ENCODE peak calls at places on chromosomes 16 and 17, in four cellular contexts. One of them, this sample, is unnamed.

GRCh38 chr17:44829558-44830358 is at the start of gene GJC1:
- DNase-seq in K562: peak
- DNase-seq in WTC11: peak
- DNase-seq in HepG2: no peak
- DNase-seq in this sample: peak

GRCh38 chr17:18968945-18969887 is 17.3 kb downstream of the SLC5A10 start:
- DNase-seq in WTC11: no peak
- DNase-seq in K562: peak
- DNase-seq in HepG2: no peak
- DNase-seq in this sample: no peak

GRCh38 chr17:39473310-39473709 is 12.0 kb downstream of the CDK12 start:
- DNase-seq in HepG2: no peak
- DNase-seq in WTC11: peak
- DNase-seq in K562: no peak
- DNase-seq in this sample: no peak

GRCh38 chr17:51818777-51819176 is 339.7 kb downstream of the CA10 start:
- DNase-seq in WTC11: no peak
- DNase-seq in HepG2: no peak
- DNase-seq in K562: no peak
- DNase-seq in this sample: no peak

GRCh38 chr17:74085434-74085833 is 118.0 kb upstream of the RPL38 start:
- DNase-seq in K562: peak
- DNase-seq in WTC11: peak
- DNase-seq in HepG2: no peak
- DNase-seq in this sample: peak

GRCh38 chr16:17273142-17273561 is 197.6 kb downstream of the XYLT1 start:
- DNase-seq in HepG2: peak
- DNase-seq in K562: peak
- DNase-seq in WTC11: no peak
- DNase-seq in this sample: no peak

GRCh38 chr17:39765766-39766165 is 28.0 kb downstream of the GRB7 start:
- DNase-seq in WTC11: no peak
- DNase-seq in K562: no peak
- DNase-seq in HepG2: no peak
- DNase-seq in this sample: no peak

GRCh38 chr17:27565874-27566672 is 64.9 kb upstream of the LGALS9 start:
- DNase-seq in K562: peak
- DNase-seq in HepG2: no peak
- DNase-seq in WTC11: no peak
- DNase-seq in this sample: no peak

GRCh38 chr16:48089053-48089792 is 66.6 kb downstream of the ABCC12 start:
- DNase-seq in K562: no peak
- DNase-seq in HepG2: no peak
- DNase-seq in WTC11: no peak
- DNase-seq in this sample: no peak

GRCh38 chr16:1871974-1872635 is at the start of gene MEIOB:
- DNase-seq in K562: peak
- DNase-seq in HepG2: no peak
- DNase-seq in WTC11: peak
- DNase-seq in this sample: no peak

GRCh38 chr17:42114118-42114517 is 1.6 kb upstream of the DHX58 start:
- DNase-seq in WTC11: no peak
- DNase-seq in K562: no peak
- DNase-seq in HepG2: no peak
- DNase-seq in this sample: no peak

GRCh38 chr17:74386397-74386796 is 19.1 kb downstream of the GPR142 start:
- DNase-seq in WTC11: no peak
- DNase-seq in HepG2: no peak
- DNase-seq in K562: no peak
- DNase-seq in this sample: no peak

GRCh38 chr17:27338536-27338985 is 44.6 kb downstream of the WSB1 start:
- DNase-seq in K562: no peak
- DNase-seq in HepG2: no peak
- DNase-seq in WTC11: no peak
- DNase-seq in this sample: no peak

GRCh38 chr16:85334718-85335583 is 222.7 kb upstream of the CIBAR2 start:
- DNase-seq in HepG2: peak
- DNase-seq in WTC11: peak
- DNase-seq in K562: peak
- DNase-seq in this sample: no peak

GRCh38 chr17:74119960-74120359 is 83.5 kb upstream of the RPL38 start:
- DNase-seq in HepG2: no peak
- DNase-seq in K562: no peak
- DNase-seq in WTC11: no peak
- DNase-seq in this sample: no peak

GRCh38 chr17:10021239-10021638 is 116.2 kb upstream of the RCVRN start:
- DNase-seq in WTC11: no peak
- DNase-seq in K562: no peak
- DNase-seq in HepG2: no peak
- DNase-seq in this sample: peak

GRCh38 chr17:55722742-55723487 is at the start of gene TMEM100:
- DNase-seq in WTC11: no peak
- DNase-seq in K562: peak
- DNase-seq in HepG2: no peak
- DNase-seq in this sample: peak

GRCh38 chr17:40069751-40070643 is 7.2 kb downstream of the THRA start:
- DNase-seq in WTC11: no peak
- DNase-seq in HepG2: no peak
- DNase-seq in K562: peak
- DNase-seq in this sample: no peak

GRCh38 chr17:82239926-82240505 is 11.2 kb downstream of the SLC16A3 start:
- DNase-seq in K562: no peak
- DNase-seq in WTC11: no peak
- DNase-seq in HepG2: peak
- DNase-seq in this sample: no peak

GRCh38 chr17:37405955-37406634 is 541 bp downstream of the ACACA start:
- DNase-seq in K562: no peak
- DNase-seq in WTC11: no peak
- DNase-seq in HepG2: no peak
- DNase-seq in this sample: no peak

GRCh38 chr17:70767102-70767701 is 597.9 kb downstream of the KCNJ2 start:
- DNase-seq in K562: peak
- DNase-seq in HepG2: peak
- DNase-seq in WTC11: no peak
- DNase-seq in this sample: peak

GRCh38 chr16:35431829-35432663 is 1972.6 kb downstream of the TP53TG3F start:
- DNase-seq in HepG2: no peak
- DNase-seq in WTC11: peak
- DNase-seq in K562: peak
- DNase-seq in this sample: peak

GRCh38 chr17:4206945-4207344 is 56.8 kb downstream of the ANKFY1 start:
- DNase-seq in HepG2: no peak
- DNase-seq in K562: peak
- DNase-seq in WTC11: no peak
- DNase-seq in this sample: no peak

GRCh38 chr17:7261377-7262191 is 694 bp downstream of the CLDN7 start:
- DNase-seq in HepG2: no peak
- DNase-seq in WTC11: peak
- DNase-seq in K562: no peak
- DNase-seq in this sample: no peak

GRCh38 chr16:88308441-88309173 is 74.2 kb upstream of the ZNF469 start:
- DNase-seq in K562: no peak
- DNase-seq in HepG2: no peak
- DNase-seq in WTC11: no peak
- DNase-seq in this sample: no peak
- TF ChIP-seq SP1 in K562: no peak
- TF ChIP-seq SP1 in HepG2: no peak
- TF ChIP-seq SP1 in WTC11: no peak
- TF ChIP-seq SP1 in this sample: no peak

DNA sequence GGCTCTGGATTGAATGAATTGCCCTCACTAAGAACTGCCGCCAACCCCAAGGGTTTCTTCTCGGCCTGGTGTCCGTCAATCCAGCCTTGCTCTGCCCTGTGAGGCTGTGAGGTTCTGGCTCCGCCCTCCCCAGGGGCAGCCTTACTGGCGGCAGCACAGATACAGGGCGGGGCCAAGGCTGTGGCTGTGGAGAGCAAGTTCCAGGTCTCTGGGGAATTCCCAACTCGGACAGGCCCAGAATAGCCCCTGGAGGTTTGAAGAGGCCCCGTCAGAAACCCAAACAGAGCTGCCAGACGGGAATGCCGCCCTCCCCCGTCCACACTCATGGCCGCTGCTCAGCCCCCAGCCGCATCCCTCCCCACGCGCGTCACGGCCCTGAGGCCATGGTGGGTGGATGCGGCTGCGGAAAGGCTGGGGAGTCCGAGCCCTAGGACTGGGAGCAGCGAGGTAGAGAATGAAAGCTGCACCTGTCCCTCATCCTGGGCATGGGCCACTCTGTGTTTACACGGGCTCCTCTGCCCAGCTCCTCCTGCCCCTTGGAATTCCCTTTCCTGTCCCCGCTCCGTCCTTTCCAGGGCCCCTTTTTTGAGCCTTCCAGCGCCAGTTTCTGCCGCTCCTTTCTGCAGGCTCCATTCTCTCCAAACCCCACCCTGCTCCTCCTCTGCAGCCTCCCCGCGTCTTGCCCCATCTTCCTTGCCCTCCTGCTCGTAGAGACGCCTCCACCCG is 660 bp upstream of the PRRT2 start:
- DNase-seq in HepG2: peak
- DNase-seq in WTC11: peak
- DNase-seq in K562: peak
- DNase-seq in this sample: peak
- TF ChIP-seq ELF4 in HepG2: no peak
- TF ChIP-seq ELF4 in WTC11: no peak
- TF ChIP-seq ELF4 in K562: no peak
- TF ChIP-seq ELF4 in this sample: no peak

GRCh38 chr17:79944251-79944812 is 91.3 kb downstream of the TBC1D16 start:
- DNase-seq in WTC11: no peak
- DNase-seq in K562: no peak
- DNase-seq in HepG2: no peak
- DNase-seq in this sample: no peak

GRCh38 chr17:79944821-79945391 is 90.8 kb downstream of the TBC1D16 start:
- DNase-seq in HepG2: no peak
- DNase-seq in WTC11: peak
- DNase-seq in K562: no peak
- DNase-seq in this sample: no peak

GRCh38 chr17:79947351-79948031 is 88.2 kb downstream of the TBC1D16 start:
- DNase-seq in HepG2: no peak
- DNase-seq in WTC11: no peak
- DNase-seq in K562: no peak
- DNase-seq in this sample: no peak

GRCh38 chr17:79946352-79947231 is 89.1 kb downstream of the TBC1D16 start:
- DNase-seq in HepG2: no peak
- DNase-seq in K562: no peak
- DNase-seq in WTC11: no peak
- DNase-seq in this sample: no peak

GRCh38 chr17:79945591-79946255 is 89.9 kb downstream of the TBC1D16 start:
- DNase-seq in WTC11: no peak
- DNase-seq in K562: no peak
- DNase-seq in HepG2: no peak
- DNase-seq in this sample: no peak
- TF ChIP-seq SP1 in WTC11: no peak
- TF ChIP-seq SP1 in K562: no peak
- TF ChIP-seq SP1 in HepG2: no peak
- TF ChIP-seq SP1 in this sample: no peak

GRCh38 chr17:50151937-50152547 is 1.6 kb upstream of the PPP1R9B start:
- DNase-seq in HepG2: peak
- DNase-seq in K562: peak
- DNase-seq in WTC11: peak
- DNase-seq in this sample: peak
- TF ChIP-seq ELF4 in HepG2: peak
- TF ChIP-seq ELF4 in K562: peak
- TF ChIP-seq ELF4 in WTC11: no peak
- TF ChIP-seq ELF4 in this sample: no peak

DNA sequence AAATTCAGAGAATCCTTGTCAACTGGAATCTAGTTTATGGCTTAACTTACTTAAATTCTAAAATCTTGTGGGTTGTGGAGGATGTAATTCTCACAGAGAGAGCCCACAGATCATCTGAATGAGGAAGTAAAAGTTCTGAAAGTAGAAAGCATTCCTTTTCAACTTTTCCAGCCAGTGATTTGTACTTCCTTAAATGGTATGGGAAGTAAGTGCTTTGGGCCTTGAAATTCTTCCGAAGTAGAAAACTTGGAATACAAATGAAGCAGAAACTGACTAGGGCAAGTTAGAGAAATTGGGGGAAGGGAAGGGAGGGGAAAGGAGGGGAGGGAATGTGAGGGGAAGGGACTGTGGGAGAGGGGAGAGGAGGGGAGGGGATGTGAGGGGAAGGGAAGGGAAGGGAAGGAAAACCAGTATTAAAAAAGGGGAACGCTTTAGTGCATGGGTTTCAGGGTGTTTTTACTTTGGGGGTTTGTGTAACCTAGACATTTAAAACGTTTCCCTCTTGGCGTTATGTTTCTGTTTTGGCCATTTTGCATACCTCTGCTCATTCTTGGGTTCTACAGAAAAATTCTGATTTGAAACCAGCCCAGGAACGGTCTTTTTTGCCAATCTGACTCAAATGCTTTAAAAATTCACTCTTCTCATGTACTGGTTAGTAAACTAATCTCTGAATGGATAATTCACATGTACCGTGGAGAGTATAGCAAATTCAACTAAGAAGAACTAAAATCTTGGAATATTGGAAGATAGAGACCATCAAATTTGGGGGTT is 15.5 kb upstream of the SNTB2 start:
- DNase-seq in K562: no peak
- DNase-seq in WTC11: no peak
- DNase-seq in HepG2: no peak
- DNase-seq in this sample: no peak
- TF ChIP-seq SP1 in K562: no peak
- TF ChIP-seq SP1 in WTC11: no peak
- TF ChIP-seq SP1 in HepG2: no peak
- TF ChIP-seq SP1 in this sample: no peak

GRCh38 chr16:30736995-30737793 is 11.0 kb upstream of the PHKG2 start:
- DNase-seq in WTC11: no peak
- DNase-seq in K562: no peak
- DNase-seq in HepG2: no peak
- DNase-seq in this sample: no peak
- TF ChIP-seq ELF4 in WTC11: no peak
- TF ChIP-seq ELF4 in K562: no peak
- TF ChIP-seq ELF4 in HepG2: no peak
- TF ChIP-seq ELF4 in this sample: no peak

DNA sequence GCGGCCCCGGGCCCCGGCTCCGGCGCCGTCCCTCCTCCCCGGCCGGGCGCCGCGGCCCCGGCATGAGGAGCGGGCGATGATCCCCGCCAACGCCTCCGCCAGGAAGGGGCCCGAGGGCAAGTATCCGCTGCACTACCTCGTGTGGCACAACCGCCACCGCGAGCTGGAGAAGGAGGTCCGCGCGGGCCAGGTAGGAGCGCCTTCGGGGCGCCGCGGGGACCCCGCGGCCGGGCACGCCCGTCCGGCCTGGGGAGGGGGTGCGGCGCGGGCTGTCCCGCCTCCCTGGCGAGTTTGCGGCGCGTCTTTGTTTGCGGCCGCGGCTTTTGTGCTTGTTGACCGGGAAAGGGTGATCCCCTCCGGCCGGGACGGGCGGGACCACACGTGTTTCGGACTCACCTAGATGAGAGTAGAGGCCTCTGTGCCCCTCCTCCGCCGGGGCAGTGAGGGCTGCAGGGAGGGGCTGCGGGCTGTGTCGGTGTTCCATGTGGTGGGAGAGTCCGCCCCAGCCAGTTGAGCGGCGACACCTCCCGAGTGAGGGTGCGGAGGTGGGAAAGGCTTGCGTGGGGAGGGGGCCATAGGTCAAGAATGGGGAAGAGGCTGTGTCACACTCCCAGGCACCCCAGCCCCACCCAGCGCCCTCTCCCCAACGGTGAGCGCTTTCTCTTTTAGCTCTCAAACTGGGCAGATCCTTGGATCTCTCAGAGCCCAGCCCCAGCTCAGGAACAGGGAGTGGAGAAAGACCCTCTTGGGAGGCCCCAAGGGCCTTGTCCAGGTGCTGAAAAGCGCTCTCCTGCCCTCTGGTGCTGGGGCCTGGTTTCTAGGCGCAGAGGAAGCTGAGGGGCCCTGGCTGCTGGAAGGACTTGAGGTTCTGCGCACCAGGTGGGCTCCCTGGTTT is 861 bp downstream of the ANKRD13B start:
- DNase-seq in HepG2: no peak
- DNase-seq in WTC11: peak
- DNase-seq in K562: peak
- DNase-seq in this sample: no peak
- TF ChIP-seq SP1 in HepG2: no peak
- TF ChIP-seq SP1 in WTC11: peak
- TF ChIP-seq SP1 in K562: no peak
- TF ChIP-seq SP1 in this sample: no peak